ENCODE peak calls at places on chromosome 7, in six cellular contexts. Y is AG09309, V is lower lobe of right lung, O is endodermal cell, E is psoas muscle, Z is cardiac muscle cell. W is an unnamed sample.

GRCh38 chr7:152909683-152910544 is 150.4 kb downstream of the ACTR3B start:
- DNase-seq in V (no peak), Y (no peak), Z (no peak), E (no peak), O (no peak), W (no peak)

GRCh38 chr7:2834748-2835441 is 9.2 kb downstream of the GNA12 start:
- DNase-seq in V (no peak), O (no peak), Y (no peak), Z (no peak), E (no peak), W (no peak)

GRCh38 chr7:93538061-93538460 is 36.5 kb downstream of the CALCR start:
- DNase-seq in O (no peak), Y (no peak), V (no peak), Z (no peak), E (no peak), W (no peak)

GRCh38 chr7:124462249-124462648 is 303.3 kb downstream of the GPR37 start:
- DNase-seq in E (no peak), V (no peak), Y (no peak), O (no peak), Z (no peak), W (peak)

GRCh38 chr7:28389504-28390385 is 22.6 kb upstream of the CREB5 start:
- DNase-seq in V (no peak), Z (peak), Y (peak), E (no peak), O (no peak), W (peak)

GRCh38 chr7:47458057-47458456 is 123.9 kb downstream of the TNS3 start:
- DNase-seq in Y (peak), Z (peak), O (no peak), E (peak), V (peak), W (peak)

GRCh38 chr7:47577351-47577919 is 4.5 kb downstream of the TNS3 start:
- DNase-seq in Z (no peak), V (no peak), O (no peak), E (no peak), Y (no peak), W (no peak)

GRCh38 chr7:6443372-6443941 is 4.3 kb downstream of the DAGLB start:
- DNase-seq in O (no peak), V (peak), E (no peak), Z (peak), Y (peak), W (peak)

GRCh38 chr7:150668472-150668911 is 17.0 kb upstream of the GIMAP2 start:
- DNase-seq in E (no peak), O (no peak), V (no peak), Z (no peak), Y (no peak), W (no peak)

GRCh38 chr7:28922618-28923331 is 35.4 kb downstream of the TRIL start:
- DNase-seq in O (peak), E (peak), V (peak), Y (no peak), Z (peak), W (peak)

GRCh38 chr7:45211066-45211465 is 53.5 kb downstream of the RAMP3 start:
- DNase-seq in V (no peak), Z (no peak), Y (no peak), E (peak), O (no peak), W (no peak)

GRCh38 chr7:153886506-153887391 is 165.4 kb upstream of the DPP6 start:
- DNase-seq in O (peak), Y (no peak), E (peak), V (no peak), Z (no peak), W (peak)

GRCh38 chr7:44380831-44381493 is 55.6 kb upstream of the CAMK2B start:
- DNase-seq in E (no peak), Z (peak), V (no peak), Y (no peak), O (no peak), W (peak)

GRCh38 chr7:100584677-100585510 is 1.0 kb downstream of the LRCH4 start:
- DNase-seq in V (peak), O (peak), Z (peak), Y (peak), E (no peak), W (peak)

GRCh38 chr7:81470084-81470723 is 299.6 kb downstream of the HGF start:
- DNase-seq in E (peak), Z (peak), O (peak), V (peak), Y (peak), W (peak)

GRCh38 chr7:151550601-151551286 is 31.0 kb upstream of the RHEB start:
- DNase-seq in O (no peak), E (no peak), V (no peak), Z (peak), Y (no peak), W (peak)

GRCh38 chr7:132403465-132404110 is 172.7 kb downstream of the PLXNA4 start:
- DNase-seq in V (no peak), Y (no peak), Z (no peak), E (no peak), O (no peak), W (no peak)

GRCh38 chr7:48665361-48666135 is 258.8 kb upstream of the CDC14C start:
- DNase-seq in V (no peak), Z (no peak), Y (no peak), O (no peak), E (no peak), W (no peak)

GRCh38 chr7:48664241-48664640 is 260.1 kb upstream of the CDC14C start:
- DNase-seq in Z (no peak), O (no peak), E (no peak), V (no peak), Y (no peak), W (no peak)

GRCh38 chr7:48660482-48660881 is 263.9 kb upstream of the CDC14C start:
- DNase-seq in O (no peak), Z (no peak), E (no peak), V (no peak), Y (no peak), W (no peak)
- TF ChIP-seq CTCF in O (no peak), Z (no peak), E (no peak), V (no peak), Y (no peak), W (no peak)

GRCh38 chr7:55527314-55527713 is 45.0 kb downstream of the VOPP1 start:
- DNase-seq in O (no peak), Z (no peak), V (no peak), E (no peak), Y (no peak), W (no peak)
- H3K4me3 ChIP-seq in O (no peak), Z (no peak), V (no peak), E (no peak), Y (no peak), W (no peak)

DNA sequence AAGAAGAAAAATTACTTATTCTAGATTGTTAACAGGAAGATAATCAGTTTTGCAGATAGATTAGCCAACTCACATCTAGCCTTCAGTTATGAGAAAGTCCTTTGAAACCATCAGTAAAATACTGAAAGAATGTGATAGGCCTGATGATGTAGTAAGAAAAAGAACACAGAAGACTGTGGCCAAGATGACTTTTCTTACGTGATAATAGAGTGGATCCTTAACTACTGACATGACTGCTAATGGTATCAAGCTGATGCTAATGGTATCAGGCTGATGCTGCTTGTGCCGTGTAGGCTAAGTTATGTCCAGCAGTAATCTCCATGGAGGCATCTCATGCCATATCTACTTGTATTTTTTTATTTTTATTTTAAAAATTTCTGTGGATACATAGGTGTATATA is 114.2 kb downstream of the GLCCI1 start:
- DNase-seq in E (no peak), V (no peak), O (no peak), Y (no peak), Z (no peak), W (no peak)
- TF ChIP-seq CTCF in E (no peak), V (no peak), O (no peak), Y (no peak), Z (no peak), W (no peak)

DNA sequence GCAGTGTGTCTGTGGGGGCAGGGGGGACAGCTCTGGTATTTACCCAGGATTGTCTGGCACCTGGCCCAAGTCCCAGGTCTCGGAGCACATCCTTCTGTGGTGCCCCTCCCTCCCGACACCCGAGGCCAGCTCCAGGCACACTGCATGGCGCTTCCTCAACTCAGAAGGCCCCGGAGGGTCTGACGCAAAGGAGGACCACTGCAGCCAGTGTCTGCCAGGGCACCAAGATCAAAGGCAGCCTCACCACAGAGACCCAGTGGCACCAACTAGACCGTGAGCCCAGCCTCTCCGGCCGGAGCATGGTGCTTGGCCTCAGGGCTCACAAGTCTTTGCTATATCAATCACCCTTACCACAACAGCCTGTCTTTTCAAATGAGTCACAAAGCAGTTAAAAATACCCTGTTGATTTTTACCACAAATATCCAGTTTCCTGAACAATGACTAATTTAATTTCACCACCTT is 99.3 kb upstream of the DDC start:
- DNase-seq in O (no peak), E (no peak), V (no peak), Z (peak), Y (peak), W (peak)
- H3K4me3 ChIP-seq in O (no peak), E (peak), V (no peak), Z (no peak), Y (no peak), W (no peak)

GRCh38 chr7:27142562-27143021 is 889 bp downstream of the HOXA5 start:
- DNase-seq in Z (no peak), V (no peak), O (peak), Y (no peak), E (peak), W (no peak)

GRCh38 chr7:27144799-27145166 is 1.3 kb upstream of the HOXA5 start:
- DNase-seq in V (no peak), E (peak), Y (no peak), O (peak), Z (no peak), W (no peak)

GRCh38 chr7:27143950-27144798 is 693 bp upstream of the HOXA5 start:
- DNase-seq in E (peak), Z (no peak), O (no peak), Y (no peak), V (no peak), W (peak)

GRCh38 chr7:27141591-27142561 is 1.6 kb downstream of the HOXA5 start:
- DNase-seq in Z (no peak), V (no peak), Y (no peak), E (peak), O (peak), W (no peak)

DNA sequence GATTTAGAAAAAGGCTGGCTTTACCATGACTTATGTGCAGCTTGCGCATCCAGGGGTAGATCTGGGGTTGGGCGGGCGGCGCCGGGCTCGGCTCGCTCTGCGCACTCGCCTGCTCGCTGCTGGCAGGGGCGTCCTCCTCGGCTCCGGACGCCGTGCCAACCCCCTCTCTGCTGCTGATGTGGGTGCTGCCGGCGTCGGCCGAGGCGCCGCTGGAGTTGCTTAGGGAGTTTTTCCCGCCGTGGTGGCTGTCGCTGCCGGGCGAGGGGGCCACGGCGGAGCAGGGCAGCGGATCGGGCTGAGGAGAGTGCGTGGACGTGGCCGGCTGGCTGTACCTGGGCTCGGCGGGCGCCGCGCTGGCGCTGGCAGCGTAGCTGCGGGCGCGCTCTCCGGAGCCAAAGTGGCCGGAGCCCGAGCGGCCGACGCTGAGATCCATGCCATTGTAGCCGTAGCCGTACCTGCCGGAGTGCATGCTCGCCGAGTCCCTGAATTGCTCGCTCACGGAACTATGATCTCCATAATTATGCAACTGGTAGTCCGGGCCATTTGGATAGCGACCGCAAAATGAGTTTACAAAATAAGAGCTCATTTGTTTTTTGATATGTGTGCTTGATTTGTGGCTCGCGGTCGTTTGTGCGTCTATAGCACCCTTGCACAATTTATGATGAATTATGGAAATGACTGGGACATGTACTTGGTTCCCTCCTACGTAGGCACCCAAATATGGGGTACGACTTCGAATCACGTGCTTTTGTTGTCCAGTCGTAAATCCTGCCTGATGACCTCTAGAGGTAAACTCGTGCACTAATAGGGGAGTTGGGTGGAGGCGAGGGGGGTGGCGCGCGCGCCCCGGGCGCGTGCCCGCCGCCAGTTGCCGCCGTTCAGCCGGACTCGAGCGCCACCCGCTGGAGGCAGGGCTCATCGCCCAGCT is at the start of gene HOXA5:
- DNase-seq in Y (no peak), O (peak), V (no peak), E (peak), Z (peak), W (peak)
- TF ChIP-seq CTCF in Y (no peak), O (peak), V (peak), E (peak), Z (peak), W (peak)

DNA sequence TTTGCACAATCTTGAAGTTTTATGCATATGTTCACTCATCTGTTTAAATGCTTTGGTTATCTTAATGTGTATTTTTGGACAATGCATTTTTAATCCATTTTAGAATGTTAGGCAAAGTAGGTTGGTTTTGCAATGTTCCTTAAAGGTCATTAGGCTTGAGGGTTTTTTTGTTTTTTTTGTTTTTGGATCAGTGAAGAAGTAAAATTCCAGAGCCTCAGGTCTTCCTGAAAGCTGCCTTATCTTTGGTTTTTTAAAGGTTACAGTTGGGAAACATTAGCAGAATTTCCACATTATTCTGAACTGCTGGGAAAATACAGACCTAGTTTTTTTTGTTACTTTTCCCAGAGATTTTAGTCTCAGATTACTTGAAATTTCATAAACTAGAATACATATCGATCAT is 12.9 kb downstream of the MDFIC start:
- DNase-seq in V (no peak), Z (peak), E (no peak), Y (no peak), O (no peak), W (no peak)
- H3K4me3 ChIP-seq in V (no peak), Z (no peak), E (no peak), Y (no peak), O (no peak), W (no peak)

DNA sequence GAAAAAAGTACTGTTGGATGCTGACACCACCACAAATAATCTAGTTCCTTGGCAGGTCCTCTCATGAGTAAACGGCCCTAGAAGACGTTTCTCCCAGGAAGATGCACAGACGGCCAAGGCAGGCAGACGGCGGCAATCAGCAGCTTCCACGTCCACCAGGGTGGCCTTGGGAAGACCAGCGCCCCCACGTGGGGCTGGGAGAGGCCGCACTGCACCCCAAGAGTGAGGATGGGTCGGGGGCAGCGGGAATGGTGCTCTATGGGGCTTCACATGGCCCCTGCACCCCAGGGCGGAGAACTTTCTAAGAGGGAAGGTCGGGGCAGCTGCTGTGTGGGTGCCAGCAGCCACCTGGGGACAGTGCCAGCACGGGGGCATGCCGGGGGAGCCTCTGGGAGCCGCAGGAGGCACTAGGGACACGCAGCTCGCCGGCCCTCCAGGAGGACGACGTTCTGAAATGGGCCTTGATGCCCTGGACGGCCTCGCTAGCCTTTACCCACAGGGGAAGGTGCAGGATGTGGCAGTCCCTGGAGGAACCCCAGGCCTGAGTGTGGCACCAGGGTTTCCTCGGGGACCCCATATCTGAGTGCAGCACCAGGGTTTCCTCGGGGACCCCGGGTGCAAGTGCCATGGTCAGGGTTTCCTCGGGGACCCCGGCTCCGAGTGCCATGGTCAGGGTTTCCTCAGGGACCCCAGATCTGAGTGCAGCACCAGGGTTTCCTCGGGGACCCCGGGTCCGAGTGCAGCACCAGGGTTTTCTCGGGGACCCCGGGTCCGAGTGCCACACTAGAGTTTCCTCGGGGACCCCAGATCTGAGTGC is 539.9 kb downstream of the DNAJB6 start:
- DNase-seq in O (no peak), Y (no peak), E (no peak), Z (no peak), V (no peak), W (no peak)
- TF ChIP-seq CTCF in O (peak), Y (no peak), E (no peak), Z (no peak), V (no peak), W (no peak)

GRCh38 chr7:64686493-64687184 is 20.7 kb downstream of the ZNF107 start:
- DNase-seq in Z (no peak), V (no peak), O (no peak), Y (no peak), E (no peak), W (no peak)
- H3K4me3 ChIP-seq in Z (no peak), V (no peak), O (no peak), Y (no peak), E (no peak), W (no peak)